ENCODE peak calls at places on chromosomes 2 and 18, in ten cellular contexts. One of them, this sample, is unnamed.

GRCh38 chr18:77133051-77133919 is 702 bp upstream of the MBP start:
- DNase-seq in GM12865: no peak
- DNase-seq in GM10248: no peak
- DNase-seq in OCI-LY7: no peak
- DNase-seq in glutamatergic neuron: peak
- DNase-seq in mesothelial cell of epicardium: no peak
- DNase-seq in AG10803: no peak
- DNase-seq in cardiac muscle cell: peak
- DNase-seq in fibroblast of pulmonary artery: no peak
- DNase-seq in GM13976: no peak
- DNase-seq in this sample: no peak

GRCh38 chr2:19711470-19712372 is 190.1 kb downstream of the TTC32 start:
- DNase-seq in glutamatergic neuron: no peak
- DNase-seq in mesothelial cell of epicardium: no peak
- DNase-seq in AG10803: peak
- DNase-seq in OCI-LY7: no peak
- DNase-seq in GM10248: no peak
- DNase-seq in GM13976: no peak
- DNase-seq in GM12865: peak
- DNase-seq in fibroblast of pulmonary artery: peak
- DNase-seq in cardiac muscle cell: no peak
- DNase-seq in this sample: no peak

GRCh38 chr2:84132371-84132770 is 326.7 kb downstream of the SUCLG1 start:
- DNase-seq in GM12865: no peak
- DNase-seq in GM10248: no peak
- DNase-seq in AG10803: no peak
- DNase-seq in mesothelial cell of epicardium: no peak
- DNase-seq in GM13976: no peak
- DNase-seq in fibroblast of pulmonary artery: no peak
- DNase-seq in glutamatergic neuron: peak
- DNase-seq in OCI-LY7: no peak
- DNase-seq in cardiac muscle cell: no peak
- DNase-seq in this sample: no peak

GRCh38 chr2:6538607-6539006 is 327.1 kb downstream of the CMPK2 start:
- DNase-seq in AG10803: no peak
- DNase-seq in GM13976: no peak
- DNase-seq in GM10248: no peak
- DNase-seq in OCI-LY7: no peak
- DNase-seq in glutamatergic neuron: no peak
- DNase-seq in mesothelial cell of epicardium: no peak
- DNase-seq in cardiac muscle cell: no peak
- DNase-seq in fibroblast of pulmonary artery: no peak
- DNase-seq in GM12865: no peak
- DNase-seq in this sample: no peak

GRCh38 chr18:78126106-78126505 is 853.5 kb upstream of the SALL3 start:
- DNase-seq in glutamatergic neuron: no peak
- DNase-seq in GM10248: no peak
- DNase-seq in AG10803: no peak
- DNase-seq in cardiac muscle cell: no peak
- DNase-seq in mesothelial cell of epicardium: no peak
- DNase-seq in OCI-LY7: no peak
- DNase-seq in GM13976: no peak
- DNase-seq in fibroblast of pulmonary artery: no peak
- DNase-seq in GM12865: no peak
- DNase-seq in this sample: no peak

GRCh38 chr2:120397362-120397811 is 51.5 kb downstream of the INHBB start:
- DNase-seq in GM10248: no peak
- DNase-seq in fibroblast of pulmonary artery: no peak
- DNase-seq in mesothelial cell of epicardium: no peak
- DNase-seq in OCI-LY7: no peak
- DNase-seq in AG10803: peak
- DNase-seq in cardiac muscle cell: no peak
- DNase-seq in GM13976: no peak
- DNase-seq in GM12865: no peak
- DNase-seq in glutamatergic neuron: no peak
- DNase-seq in this sample: no peak

GRCh38 chr18:24466766-24467165 is 6.3 kb downstream of the HRH4 start:
- DNase-seq in OCI-LY7: no peak
- DNase-seq in cardiac muscle cell: no peak
- DNase-seq in AG10803: no peak
- DNase-seq in GM10248: no peak
- DNase-seq in GM13976: no peak
- DNase-seq in fibroblast of pulmonary artery: no peak
- DNase-seq in glutamatergic neuron: no peak
- DNase-seq in mesothelial cell of epicardium: no peak
- DNase-seq in GM12865: no peak
- DNase-seq in this sample: no peak

GRCh38 chr2:98460573-98461560 is 16.2 kb downstream of the INPP4A start:
- DNase-seq in cardiac muscle cell: no peak
- DNase-seq in OCI-LY7: peak
- DNase-seq in GM10248: peak
- DNase-seq in AG10803: no peak
- DNase-seq in GM13976: peak
- DNase-seq in mesothelial cell of epicardium: no peak
- DNase-seq in glutamatergic neuron: no peak
- DNase-seq in fibroblast of pulmonary artery: no peak
- DNase-seq in GM12865: peak
- DNase-seq in this sample: no peak

GRCh38 chr2:64730551-64731305 is 77.0 kb upstream of the SERTAD2 start:
- DNase-seq in GM12865: peak
- DNase-seq in cardiac muscle cell: peak
- DNase-seq in fibroblast of pulmonary artery: peak
- DNase-seq in OCI-LY7: peak
- DNase-seq in GM10248: no peak
- DNase-seq in GM13976: peak
- DNase-seq in mesothelial cell of epicardium: no peak
- DNase-seq in glutamatergic neuron: no peak
- DNase-seq in AG10803: peak
- DNase-seq in this sample: no peak

GRCh38 chr2:30862054-30862651 is 54.9 kb upstream of the CAPN13 start:
- DNase-seq in cardiac muscle cell: peak
- DNase-seq in AG10803: peak
- DNase-seq in fibroblast of pulmonary artery: peak
- DNase-seq in GM12865: peak
- DNase-seq in glutamatergic neuron: peak
- DNase-seq in GM10248: peak
- DNase-seq in mesothelial cell of epicardium: peak
- DNase-seq in OCI-LY7: peak
- DNase-seq in GM13976: peak
- DNase-seq in this sample: peak

GRCh38 chr2:195813401-195813800 is 156.4 kb downstream of the SLC39A10 start:
- DNase-seq in GM10248: no peak
- DNase-seq in AG10803: peak
- DNase-seq in mesothelial cell of epicardium: no peak
- DNase-seq in GM13976: no peak
- DNase-seq in glutamatergic neuron: no peak
- DNase-seq in cardiac muscle cell: no peak
- DNase-seq in OCI-LY7: no peak
- DNase-seq in GM12865: no peak
- DNase-seq in fibroblast of pulmonary artery: peak
- DNase-seq in this sample: no peak

GRCh38 chr2:143907801-143908200 is 612.1 kb downstream of the ZEB2 start:
- DNase-seq in OCI-LY7: no peak
- DNase-seq in GM13976: no peak
- DNase-seq in fibroblast of pulmonary artery: peak
- DNase-seq in GM10248: no peak
- DNase-seq in mesothelial cell of epicardium: no peak
- DNase-seq in AG10803: no peak
- DNase-seq in glutamatergic neuron: no peak
- DNase-seq in cardiac muscle cell: no peak
- DNase-seq in GM12865: no peak
- DNase-seq in this sample: no peak

GRCh38 chr2:131542438-131543384 is 15.0 kb downstream of the CCDC74A start:
- DNase-seq in mesothelial cell of epicardium: no peak
- DNase-seq in fibroblast of pulmonary artery: no peak
- DNase-seq in GM13976: no peak
- DNase-seq in glutamatergic neuron: no peak
- DNase-seq in GM12865: no peak
- DNase-seq in GM10248: no peak
- DNase-seq in OCI-LY7: no peak
- DNase-seq in AG10803: no peak
- DNase-seq in cardiac muscle cell: no peak
- DNase-seq in this sample: no peak

GRCh38 chr2:164662066-164662465 is 40.8 kb upstream of the GRB14 start:
- DNase-seq in GM12865: no peak
- DNase-seq in AG10803: peak
- DNase-seq in fibroblast of pulmonary artery: peak
- DNase-seq in cardiac muscle cell: peak
- DNase-seq in GM13976: no peak
- DNase-seq in OCI-LY7: no peak
- DNase-seq in GM10248: no peak
- DNase-seq in glutamatergic neuron: no peak
- DNase-seq in mesothelial cell of epicardium: no peak
- DNase-seq in this sample: no peak

DNA sequence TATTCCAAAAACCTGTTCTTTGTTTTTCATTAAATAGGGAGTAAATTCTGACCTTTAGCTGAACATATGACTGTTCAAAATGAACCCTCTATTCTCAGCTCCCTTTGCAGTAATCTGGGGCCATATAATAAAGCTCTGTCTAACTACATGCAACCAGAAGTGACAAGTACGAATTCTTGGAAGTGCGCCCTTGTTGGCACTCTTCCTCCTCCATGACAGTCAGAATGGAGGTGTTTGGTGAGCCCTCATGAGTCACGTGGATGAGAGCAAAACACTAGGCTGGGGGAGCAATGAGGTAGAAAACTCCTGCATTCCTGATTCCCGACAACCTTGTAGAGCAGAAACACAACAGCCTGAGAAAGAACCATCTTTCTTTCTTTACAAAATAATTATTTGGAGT is 552.9 kb downstream of the FBXO15 start:
- DNase-seq in GM10248: no peak
- DNase-seq in GM12865: no peak
- DNase-seq in glutamatergic neuron: no peak
- DNase-seq in OCI-LY7: no peak
- DNase-seq in AG10803: peak
- DNase-seq in fibroblast of pulmonary artery: peak
- DNase-seq in cardiac muscle cell: no peak
- DNase-seq in GM13976: no peak
- DNase-seq in mesothelial cell of epicardium: no peak
- DNase-seq in this sample: no peak
- TF ChIP-seq CTCF in GM10248: no peak
- TF ChIP-seq CTCF in GM12865: no peak
- TF ChIP-seq CTCF in glutamatergic neuron: no peak
- TF ChIP-seq CTCF in OCI-LY7: no peak
- TF ChIP-seq CTCF in AG10803: no peak
- TF ChIP-seq CTCF in fibroblast of pulmonary artery: no peak
- TF ChIP-seq CTCF in cardiac muscle cell: no peak
- TF ChIP-seq CTCF in GM13976: no peak
- TF ChIP-seq CTCF in mesothelial cell of epicardium: no peak
- TF ChIP-seq CTCF in this sample: no peak

DNA sequence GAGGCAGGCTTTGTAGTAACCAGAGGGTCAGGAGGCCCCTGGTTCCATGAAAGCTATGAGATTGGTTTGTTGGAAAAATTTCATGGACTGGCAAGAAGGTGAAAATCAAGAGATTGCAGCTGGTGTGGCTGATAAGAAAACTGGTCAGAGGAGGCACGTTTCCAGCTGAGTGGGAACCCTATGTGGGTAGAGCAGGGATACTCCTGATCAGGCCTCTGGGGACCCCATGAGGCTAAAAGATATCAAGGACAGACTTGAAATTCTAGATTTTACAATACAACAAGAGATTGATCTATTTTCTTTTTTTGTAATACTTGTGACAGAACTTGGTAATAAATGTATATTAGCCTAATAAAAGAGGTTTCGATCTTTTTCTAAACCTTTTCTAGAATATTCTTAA is 1615.1 kb downstream of the DPP10 start:
- DNase-seq in fibroblast of pulmonary artery: no peak
- DNase-seq in GM13976: no peak
- DNase-seq in OCI-LY7: no peak
- DNase-seq in GM10248: no peak
- DNase-seq in glutamatergic neuron: no peak
- DNase-seq in mesothelial cell of epicardium: no peak
- DNase-seq in GM12865: no peak
- DNase-seq in cardiac muscle cell: no peak
- DNase-seq in AG10803: no peak
- DNase-seq in this sample: no peak
- TF ChIP-seq CTCF in fibroblast of pulmonary artery: no peak
- TF ChIP-seq CTCF in GM13976: no peak
- TF ChIP-seq CTCF in OCI-LY7: no peak
- TF ChIP-seq CTCF in GM10248: no peak
- TF ChIP-seq CTCF in glutamatergic neuron: no peak
- TF ChIP-seq CTCF in mesothelial cell of epicardium: no peak
- TF ChIP-seq CTCF in GM12865: no peak
- TF ChIP-seq CTCF in cardiac muscle cell: no peak
- TF ChIP-seq CTCF in AG10803: no peak
- TF ChIP-seq CTCF in this sample: no peak

DNA sequence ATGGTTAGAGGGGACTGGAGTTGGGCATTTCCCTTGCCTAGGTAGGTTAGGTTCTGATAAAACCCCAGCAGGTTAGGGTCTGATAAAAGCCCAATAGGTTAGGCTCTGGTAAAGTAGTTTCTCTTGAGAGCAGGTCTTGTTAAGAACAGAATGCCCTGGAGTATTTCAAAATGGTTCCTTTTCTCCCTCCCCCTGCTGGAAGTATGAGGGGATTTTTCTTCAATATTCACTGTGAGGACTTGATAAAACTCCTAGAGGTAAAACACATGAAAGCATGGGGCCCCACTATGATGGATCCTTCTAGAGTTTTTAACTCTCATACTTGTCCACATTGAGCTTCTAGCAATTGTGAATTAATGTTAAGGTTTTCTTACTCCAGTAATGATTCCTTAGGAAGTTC is 27.6 kb downstream of the ANKAR start:
- DNase-seq in cardiac muscle cell: no peak
- DNase-seq in GM13976: no peak
- DNase-seq in glutamatergic neuron: no peak
- DNase-seq in GM10248: no peak
- DNase-seq in AG10803: no peak
- DNase-seq in GM12865: no peak
- DNase-seq in fibroblast of pulmonary artery: peak
- DNase-seq in OCI-LY7: peak
- DNase-seq in mesothelial cell of epicardium: no peak
- DNase-seq in this sample: no peak
- TF ChIP-seq CTCF in cardiac muscle cell: peak
- TF ChIP-seq CTCF in GM13976: no peak
- TF ChIP-seq CTCF in glutamatergic neuron: peak
- TF ChIP-seq CTCF in GM10248: no peak
- TF ChIP-seq CTCF in AG10803: peak
- TF ChIP-seq CTCF in GM12865: peak
- TF ChIP-seq CTCF in fibroblast of pulmonary artery: peak
- TF ChIP-seq CTCF in OCI-LY7: peak
- TF ChIP-seq CTCF in mesothelial cell of epicardium: peak
- TF ChIP-seq CTCF in this sample: peak

GRCh38 chr2:221070106-221070505 is 502.0 kb downstream of the EPHA4 start:
- DNase-seq in OCI-LY7: no peak
- DNase-seq in cardiac muscle cell: no peak
- DNase-seq in glutamatergic neuron: no peak
- DNase-seq in fibroblast of pulmonary artery: no peak
- DNase-seq in GM12865: no peak
- DNase-seq in AG10803: no peak
- DNase-seq in mesothelial cell of epicardium: no peak
- DNase-seq in GM10248: no peak
- DNase-seq in GM13976: no peak
- DNase-seq in this sample: no peak
- TF ChIP-seq CTCF in OCI-LY7: no peak
- TF ChIP-seq CTCF in cardiac muscle cell: no peak
- TF ChIP-seq CTCF in glutamatergic neuron: no peak
- TF ChIP-seq CTCF in fibroblast of pulmonary artery: no peak
- TF ChIP-seq CTCF in GM12865: no peak
- TF ChIP-seq CTCF in AG10803: no peak
- TF ChIP-seq CTCF in mesothelial cell of epicardium: no peak
- TF ChIP-seq CTCF in GM10248: no peak
- TF ChIP-seq CTCF in GM13976: no peak
- TF ChIP-seq CTCF in this sample: no peak

This sample was measured in neural crest cell.